ENCODE peak calls at places on chromosome 11, in nine cellular contexts. One of them, this sample, is unnamed.

GRCh38 chr11:69541501-69542313 is 60.2 kb downstream of the LINC01488 start:
- DNase-seq in fibroblast of the conjunctiva: no peak
- DNase-seq in lung microvascular endothelial cell: peak
- DNase-seq in HTR-8/SVneo: no peak
- DNase-seq in GM23338: no peak
- DNase-seq in brain microvascular endothelial cell: no peak
- DNase-seq in activated CD4-positive, CD25-positive, alpha-beta regulatory T cell treated with anti-CD3 and anti-CD28 coated beads, Interleukin-2, amount 50 U/mL, for 16 hours: no peak
- DNase-seq in HCT116: no peak
- DNase-seq in KBM-7: no peak
- DNase-seq in this sample: no peak

GRCh38 chr11:35525501-35526175 is at the start of gene PAMR1:
- DNase-seq in fibroblast of the conjunctiva: peak
- DNase-seq in lung microvascular endothelial cell: no peak
- DNase-seq in GM23338: peak
- DNase-seq in KBM-7: no peak
- DNase-seq in HCT116: no peak
- DNase-seq in brain microvascular endothelial cell: peak
- DNase-seq in HTR-8/SVneo: peak
- DNase-seq in activated CD4-positive, CD25-positive, alpha-beta regulatory T cell treated with anti-CD3 and anti-CD28 coated beads, Interleukin-2, amount 50 U/mL, for 16 hours: no peak
- DNase-seq in this sample: no peak

GRCh38 chr11:132715041-132715440 is 817.3 kb downstream of the OPCML start:
- DNase-seq in KBM-7: no peak
- DNase-seq in lung microvascular endothelial cell: no peak
- DNase-seq in brain microvascular endothelial cell: peak
- DNase-seq in HCT116: no peak
- DNase-seq in GM23338: no peak
- DNase-seq in activated CD4-positive, CD25-positive, alpha-beta regulatory T cell treated with anti-CD3 and anti-CD28 coated beads, Interleukin-2, amount 50 U/mL, for 16 hours: no peak
- DNase-seq in HTR-8/SVneo: no peak
- DNase-seq in fibroblast of the conjunctiva: no peak
- DNase-seq in this sample: no peak

GRCh38 chr11:117633186-117633585 is 163.8 kb downstream of the DSCAML1 start:
- DNase-seq in HTR-8/SVneo: no peak
- DNase-seq in activated CD4-positive, CD25-positive, alpha-beta regulatory T cell treated with anti-CD3 and anti-CD28 coated beads, Interleukin-2, amount 50 U/mL, for 16 hours: no peak
- DNase-seq in lung microvascular endothelial cell: no peak
- DNase-seq in GM23338: no peak
- DNase-seq in fibroblast of the conjunctiva: no peak
- DNase-seq in KBM-7: no peak
- DNase-seq in HCT116: no peak
- DNase-seq in brain microvascular endothelial cell: no peak
- DNase-seq in this sample: no peak

GRCh38 chr11:121547574-121547973 is 94.8 kb upstream of the SORL1-AS1 start:
- DNase-seq in HTR-8/SVneo: no peak
- DNase-seq in GM23338: no peak
- DNase-seq in KBM-7: no peak
- DNase-seq in HCT116: no peak
- DNase-seq in fibroblast of the conjunctiva: no peak
- DNase-seq in activated CD4-positive, CD25-positive, alpha-beta regulatory T cell treated with anti-CD3 and anti-CD28 coated beads, Interleukin-2, amount 50 U/mL, for 16 hours: no peak
- DNase-seq in lung microvascular endothelial cell: no peak
- DNase-seq in brain microvascular endothelial cell: no peak
- DNase-seq in this sample: no peak

GRCh38 chr11:75204685-75205667 is 35.6 kb upstream of the TPBGL start:
- DNase-seq in brain microvascular endothelial cell: peak
- DNase-seq in KBM-7: peak
- DNase-seq in lung microvascular endothelial cell: peak
- DNase-seq in HTR-8/SVneo: peak
- DNase-seq in GM23338: peak
- DNase-seq in activated CD4-positive, CD25-positive, alpha-beta regulatory T cell treated with anti-CD3 and anti-CD28 coated beads, Interleukin-2, amount 50 U/mL, for 16 hours: peak
- DNase-seq in HCT116: peak
- DNase-seq in fibroblast of the conjunctiva: peak
- DNase-seq in this sample: peak

GRCh38 chr11:64766881-64767280 is 7.1 kb upstream of the PYGM start:
- DNase-seq in lung microvascular endothelial cell: no peak
- DNase-seq in HTR-8/SVneo: no peak
- DNase-seq in GM23338: no peak
- DNase-seq in activated CD4-positive, CD25-positive, alpha-beta regulatory T cell treated with anti-CD3 and anti-CD28 coated beads, Interleukin-2, amount 50 U/mL, for 16 hours: no peak
- DNase-seq in HCT116: no peak
- DNase-seq in brain microvascular endothelial cell: no peak
- DNase-seq in KBM-7: no peak
- DNase-seq in fibroblast of the conjunctiva: no peak
- DNase-seq in this sample: no peak

GRCh38 chr11:22807391-22807790 is 22.2 kb downstream of the SVIP start:
- DNase-seq in activated CD4-positive, CD25-positive, alpha-beta regulatory T cell treated with anti-CD3 and anti-CD28 coated beads, Interleukin-2, amount 50 U/mL, for 16 hours: no peak
- DNase-seq in GM23338: no peak
- DNase-seq in brain microvascular endothelial cell: no peak
- DNase-seq in HCT116: no peak
- DNase-seq in HTR-8/SVneo: no peak
- DNase-seq in fibroblast of the conjunctiva: no peak
- DNase-seq in lung microvascular endothelial cell: peak
- DNase-seq in KBM-7: no peak
- DNase-seq in this sample: no peak

GRCh38 chr11:36177837-36178236 is 111.4 kb downstream of the COMMD9 start:
- DNase-seq in GM23338: no peak
- DNase-seq in fibroblast of the conjunctiva: no peak
- DNase-seq in HCT116: no peak
- DNase-seq in activated CD4-positive, CD25-positive, alpha-beta regulatory T cell treated with anti-CD3 and anti-CD28 coated beads, Interleukin-2, amount 50 U/mL, for 16 hours: no peak
- DNase-seq in HTR-8/SVneo: no peak
- DNase-seq in KBM-7: peak
- DNase-seq in brain microvascular endothelial cell: peak
- DNase-seq in lung microvascular endothelial cell: no peak
- DNase-seq in this sample: no peak

GRCh38 chr11:70489276-70489675 is 90.9 kb downstream of the CTTN start:
- DNase-seq in fibroblast of the conjunctiva: no peak
- DNase-seq in HTR-8/SVneo: no peak
- DNase-seq in GM23338: no peak
- DNase-seq in HCT116: no peak
- DNase-seq in KBM-7: no peak
- DNase-seq in activated CD4-positive, CD25-positive, alpha-beta regulatory T cell treated with anti-CD3 and anti-CD28 coated beads, Interleukin-2, amount 50 U/mL, for 16 hours: no peak
- DNase-seq in lung microvascular endothelial cell: no peak
- DNase-seq in brain microvascular endothelial cell: no peak
- DNase-seq in this sample: no peak

GRCh38 chr11:47314992-47315391 is 37.5 kb downstream of the MYBPC3 start:
- DNase-seq in brain microvascular endothelial cell: no peak
- DNase-seq in GM23338: no peak
- DNase-seq in KBM-7: no peak
- DNase-seq in fibroblast of the conjunctiva: no peak
- DNase-seq in HCT116: no peak
- DNase-seq in lung microvascular endothelial cell: no peak
- DNase-seq in HTR-8/SVneo: no peak
- DNase-seq in activated CD4-positive, CD25-positive, alpha-beta regulatory T cell treated with anti-CD3 and anti-CD28 coated beads, Interleukin-2, amount 50 U/mL, for 16 hours: no peak
- DNase-seq in this sample: no peak

GRCh38 chr11:107439586-107440201 is 17.9 kb downstream of the CWF19L2 start:
- DNase-seq in fibroblast of the conjunctiva: no peak
- DNase-seq in HTR-8/SVneo: no peak
- DNase-seq in GM23338: no peak
- DNase-seq in brain microvascular endothelial cell: no peak
- DNase-seq in HCT116: no peak
- DNase-seq in lung microvascular endothelial cell: no peak
- DNase-seq in KBM-7: no peak
- DNase-seq in activated CD4-positive, CD25-positive, alpha-beta regulatory T cell treated with anti-CD3 and anti-CD28 coated beads, Interleukin-2, amount 50 U/mL, for 16 hours: no peak
- DNase-seq in this sample: no peak

GRCh38 chr11:45839204-45839603 is 8.1 kb upstream of the CRY2 start:
- DNase-seq in KBM-7: no peak
- DNase-seq in activated CD4-positive, CD25-positive, alpha-beta regulatory T cell treated with anti-CD3 and anti-CD28 coated beads, Interleukin-2, amount 50 U/mL, for 16 hours: no peak
- DNase-seq in HTR-8/SVneo: no peak
- DNase-seq in brain microvascular endothelial cell: no peak
- DNase-seq in GM23338: no peak
- DNase-seq in HCT116: no peak
- DNase-seq in lung microvascular endothelial cell: no peak
- DNase-seq in fibroblast of the conjunctiva: no peak
- DNase-seq in this sample: no peak

GRCh38 chr11:27385245-27385644 is 22.2 kb upstream of the CCDC34 start:
- DNase-seq in lung microvascular endothelial cell: peak
- DNase-seq in GM23338: no peak
- DNase-seq in fibroblast of the conjunctiva: peak
- DNase-seq in activated CD4-positive, CD25-positive, alpha-beta regulatory T cell treated with anti-CD3 and anti-CD28 coated beads, Interleukin-2, amount 50 U/mL, for 16 hours: no peak
- DNase-seq in HCT116: no peak
- DNase-seq in KBM-7: no peak
- DNase-seq in HTR-8/SVneo: peak
- DNase-seq in brain microvascular endothelial cell: peak
- DNase-seq in this sample: no peak

GRCh38 chr11:47328449-47329390 is 23.8 kb downstream of the MYBPC3 start:
- DNase-seq in KBM-7: no peak
- DNase-seq in lung microvascular endothelial cell: no peak
- DNase-seq in fibroblast of the conjunctiva: no peak
- DNase-seq in HCT116: no peak
- DNase-seq in HTR-8/SVneo: no peak
- DNase-seq in GM23338: no peak
- DNase-seq in brain microvascular endothelial cell: no peak
- DNase-seq in activated CD4-positive, CD25-positive, alpha-beta regulatory T cell treated with anti-CD3 and anti-CD28 coated beads, Interleukin-2, amount 50 U/mL, for 16 hours: no peak
- DNase-seq in this sample: peak

This sample was measured in globus pallidus.